ENCODE peak calls at places on chromosomes 4 and X, in nine cellular contexts. One of them, this sample, is unnamed.
A peak's percentile ranks its signal among the peaks of the same experiment; 100 is the strongest.

GRCh38 chr4:122099896-122100295 is 52.2 kb upstream of the BLTP1 start:
- DNase-seq in lung: no peak
- DNase-seq in omental fat pad: no peak
- DNase-seq in lower leg skin: no peak
- DNase-seq in GM20000: no peak
- DNase-seq in suprapubic skin: no peak
- DNase-seq in neural progenitor cell: no peak
- DNase-seq in nephron progenitor cell: no peak
- DNase-seq in GM12878: no peak
- DNase-seq in this sample: no peak

GRCh38 chrX:100445593-100445992 is 35.5 kb upstream of the PCDH19 start:
- DNase-seq in lung: no peak
- DNase-seq in omental fat pad: no peak
- DNase-seq in lower leg skin: no peak
- DNase-seq in GM20000: no peak
- DNase-seq in suprapubic skin: no peak
- DNase-seq in neural progenitor cell: no peak
- DNase-seq in nephron progenitor cell: no peak
- DNase-seq in GM12878: no peak
- DNase-seq in this sample: no peak

GRCh38 chrX:140822184-140822583 is 112.6 kb downstream of the LINC00632 start:
- DNase-seq in lung: no peak
- DNase-seq in omental fat pad: no peak
- DNase-seq in lower leg skin: no peak
- DNase-seq in GM20000: no peak
- DNase-seq in suprapubic skin: no peak
- DNase-seq in neural progenitor cell: no peak
- DNase-seq in nephron progenitor cell: no peak
- DNase-seq in GM12878: no peak
- DNase-seq in this sample: no peak

GRCh38 chrX:128634754-128635153 is 582.6 kb upstream of the ACTRT1 start:
- DNase-seq in lung: no peak
- DNase-seq in omental fat pad: no peak
- DNase-seq in lower leg skin: no peak
- DNase-seq in GM20000: no peak
- DNase-seq in suprapubic skin: no peak
- DNase-seq in neural progenitor cell: no peak
- DNase-seq in nephron progenitor cell: no peak
- DNase-seq in GM12878: no peak
- DNase-seq in this sample: no peak

GRCh38 chrX:136880452-136881013 is at the start of gene RBMX:
- DNase-seq in lung: peak; percentile 93
- DNase-seq in omental fat pad: peak; percentile 75
- DNase-seq in lower leg skin: peak; percentile 93
- DNase-seq in GM20000: peak; percentile 79
- DNase-seq in suprapubic skin: peak; percentile 88
- DNase-seq in neural progenitor cell: peak; percentile 93
- DNase-seq in nephron progenitor cell: peak; percentile 90
- DNase-seq in GM12878: peak; percentile 83
- DNase-seq in this sample: peak; percentile 91

GRCh38 chr4:114277690-114278089 is 298.2 kb upstream of the ARSJ start:
- DNase-seq in lung: no peak
- DNase-seq in omental fat pad: no peak
- DNase-seq in lower leg skin: no peak
- DNase-seq in GM20000: no peak
- DNase-seq in suprapubic skin: no peak
- DNase-seq in neural progenitor cell: no peak
- DNase-seq in nephron progenitor cell: no peak
- DNase-seq in GM12878: no peak
- DNase-seq in this sample: no peak

GRCh38 chr4:1532549-1533395 is 126.5 kb upstream of the NKX1-1 start:
- DNase-seq in lung: no peak
- DNase-seq in omental fat pad: no peak
- DNase-seq in lower leg skin: no peak
- DNase-seq in GM20000: no peak
- DNase-seq in suprapubic skin: no peak
- DNase-seq in neural progenitor cell: no peak
- DNase-seq in nephron progenitor cell: no peak
- DNase-seq in GM12878: no peak
- DNase-seq in this sample: no peak

GRCh38 chrX:11944486-11944885 is 186.4 kb downstream of the MSL3 start:
- DNase-seq in lung: no peak
- DNase-seq in omental fat pad: no peak
- DNase-seq in lower leg skin: no peak
- DNase-seq in GM20000: peak; percentile 13
- DNase-seq in suprapubic skin: no peak
- DNase-seq in neural progenitor cell: peak; percentile 57
- DNase-seq in nephron progenitor cell: peak; percentile 36
- DNase-seq in GM12878: no peak
- DNase-seq in this sample: peak; percentile 39

GRCh38 chr4:86960557-86960959 is 25.7 kb downstream of the AFF1 start:
- DNase-seq in lung: no peak
- DNase-seq in omental fat pad: no peak
- DNase-seq in lower leg skin: no peak
- DNase-seq in GM20000: no peak
- DNase-seq in suprapubic skin: no peak
- DNase-seq in neural progenitor cell: peak; percentile 55
- DNase-seq in nephron progenitor cell: peak; percentile 14
- DNase-seq in GM12878: no peak
- DNase-seq in this sample: peak; percentile 24

GRCh38 chr4:101242441-101242840 is 104.9 kb downstream of the PPP3CA start:
- DNase-seq in lung: no peak
- DNase-seq in omental fat pad: no peak
- DNase-seq in lower leg skin: no peak
- DNase-seq in GM20000: no peak
- DNase-seq in suprapubic skin: no peak
- DNase-seq in neural progenitor cell: no peak
- DNase-seq in nephron progenitor cell: no peak
- DNase-seq in GM12878: no peak
- DNase-seq in this sample: no peak

GRCh38 chr4:155809835-155810234 is 51.0 kb downstream of the GUCY1B1 start:
- DNase-seq in lung: no peak
- DNase-seq in omental fat pad: no peak
- DNase-seq in lower leg skin: no peak
- DNase-seq in GM20000: peak; percentile 58
- DNase-seq in suprapubic skin: no peak
- DNase-seq in neural progenitor cell: peak; percentile 77
- DNase-seq in nephron progenitor cell: no peak
- DNase-seq in GM12878: peak; percentile 55
- DNase-seq in this sample: peak; percentile 61

GRCh38 chr4:153257151-153257620 is 52.9 kb downstream of the TRIM2 start:
- DNase-seq in lung: no peak
- DNase-seq in omental fat pad: no peak
- DNase-seq in lower leg skin: no peak
- DNase-seq in GM20000: peak; percentile 51
- DNase-seq in suprapubic skin: no peak
- DNase-seq in neural progenitor cell: peak; percentile 85
- DNase-seq in nephron progenitor cell: peak; percentile 47
- DNase-seq in GM12878: no peak
- DNase-seq in this sample: no peak

GRCh38 chr4:36363024-36363423 is 81.6 kb downstream of the DTHD1 start:
- DNase-seq in lung: no peak
- DNase-seq in omental fat pad: no peak
- DNase-seq in lower leg skin: no peak
- DNase-seq in GM20000: no peak
- DNase-seq in suprapubic skin: no peak
- DNase-seq in neural progenitor cell: no peak
- DNase-seq in nephron progenitor cell: no peak
- DNase-seq in GM12878: no peak
- DNase-seq in this sample: no peak

GRCh38 chr4:81214518-81215218 is 354 bp downstream of the PRKG2 start:
- DNase-seq in lung: peak; percentile 38
- DNase-seq in omental fat pad: no peak
- DNase-seq in lower leg skin: no peak
- DNase-seq in GM20000: no peak
- DNase-seq in suprapubic skin: no peak
- DNase-seq in neural progenitor cell: peak; percentile 74
- DNase-seq in nephron progenitor cell: peak; percentile 65
- DNase-seq in GM12878: no peak
- DNase-seq in this sample: no peak

GRCh38 chr4:20249333-20249732 is 2.4 kb upstream of the SLIT2 start:
- DNase-seq in lung: no peak
- DNase-seq in omental fat pad: no peak
- DNase-seq in lower leg skin: no peak
- DNase-seq in GM20000: no peak
- DNase-seq in suprapubic skin: no peak
- DNase-seq in neural progenitor cell: peak; percentile 25
- DNase-seq in nephron progenitor cell: no peak
- DNase-seq in GM12878: no peak
- DNase-seq in this sample: no peak

GRCh38 chrX:69128573-69128972 is 36.7 kb downstream of the PJA1 start:
- DNase-seq in lung: no peak
- DNase-seq in omental fat pad: no peak
- DNase-seq in lower leg skin: no peak
- DNase-seq in GM20000: no peak
- DNase-seq in suprapubic skin: no peak
- DNase-seq in neural progenitor cell: peak; percentile 60
- DNase-seq in nephron progenitor cell: peak; percentile 70
- DNase-seq in GM12878: no peak
- DNase-seq in this sample: no peak

GRCh38 chr4:111070390-111070789 is 447.5 kb upstream of the PITX2 start:
- DNase-seq in lung: no peak
- DNase-seq in omental fat pad: no peak
- DNase-seq in lower leg skin: no peak
- DNase-seq in GM20000: no peak
- DNase-seq in suprapubic skin: no peak
- DNase-seq in neural progenitor cell: no peak
- DNase-seq in nephron progenitor cell: no peak
- DNase-seq in GM12878: no peak
- DNase-seq in this sample: no peak

GRCh38 chr4:37455301-37456062 is 210.9 kb downstream of the NWD2 start:
- DNase-seq in lung: peak; percentile 36
- DNase-seq in omental fat pad: no peak
- DNase-seq in lower leg skin: no peak
- DNase-seq in GM20000: no peak
- DNase-seq in suprapubic skin: no peak
- DNase-seq in neural progenitor cell: no peak
- DNase-seq in nephron progenitor cell: no peak
- DNase-seq in GM12878: no peak
- DNase-seq in this sample: peak; percentile 58

GRCh38 chr4:5996641-5997040 is 21.6 kb downstream of the C4orf50 start:
- DNase-seq in lung: no peak
- DNase-seq in omental fat pad: no peak
- DNase-seq in lower leg skin: no peak
- DNase-seq in GM20000: no peak
- DNase-seq in suprapubic skin: peak; percentile 37
- DNase-seq in neural progenitor cell: no peak
- DNase-seq in nephron progenitor cell: no peak
- DNase-seq in GM12878: no peak
- DNase-seq in this sample: no peak

GRCh38 chrX:67545772-67546495 is 2.1 kb downstream of the AR start:
- DNase-seq in lung: no peak
- DNase-seq in omental fat pad: no peak
- DNase-seq in lower leg skin: no peak
- DNase-seq in GM20000: no peak
- DNase-seq in suprapubic skin: peak; percentile 60
- DNase-seq in neural progenitor cell: peak; percentile 49
- DNase-seq in nephron progenitor cell: peak; percentile 40
- DNase-seq in GM12878: no peak
- DNase-seq in this sample: no peak

GRCh38 chrX:53074987-53075386 is 7.2 kb upstream of the TSPYL2 start:
- DNase-seq in lung: no peak
- DNase-seq in omental fat pad: no peak
- DNase-seq in lower leg skin: no peak
- DNase-seq in GM20000: no peak
- DNase-seq in suprapubic skin: peak; percentile 21
- DNase-seq in neural progenitor cell: peak; percentile 8
- DNase-seq in nephron progenitor cell: no peak
- DNase-seq in GM12878: no peak
- DNase-seq in this sample: no peak
- TF ChIP-seq CTCF in lung: no peak
- TF ChIP-seq CTCF in omental fat pad: no peak
- TF ChIP-seq CTCF in lower leg skin: no peak
- TF ChIP-seq CTCF in GM20000: no peak
- TF ChIP-seq CTCF in suprapubic skin: no peak
- TF ChIP-seq CTCF in neural progenitor cell: no peak
- TF ChIP-seq CTCF in nephron progenitor cell: no peak
- TF ChIP-seq CTCF in GM12878: no peak
- TF ChIP-seq CTCF in this sample: no peak

GRCh38 chr4:141912831-141913230 is 276.4 kb downstream of the IL15 start:
- DNase-seq in lung: no peak
- DNase-seq in omental fat pad: no peak
- DNase-seq in lower leg skin: no peak
- DNase-seq in GM20000: no peak
- DNase-seq in suprapubic skin: no peak
- DNase-seq in neural progenitor cell: no peak
- DNase-seq in nephron progenitor cell: no peak
- DNase-seq in GM12878: no peak
- DNase-seq in this sample: no peak
- TF ChIP-seq CTCF in lung: no peak
- TF ChIP-seq CTCF in omental fat pad: no peak
- TF ChIP-seq CTCF in lower leg skin: no peak
- TF ChIP-seq CTCF in GM20000: no peak
- TF ChIP-seq CTCF in suprapubic skin: no peak
- TF ChIP-seq CTCF in neural progenitor cell: no peak
- TF ChIP-seq CTCF in nephron progenitor cell: no peak
- TF ChIP-seq CTCF in GM12878: no peak
- TF ChIP-seq CTCF in this sample: no peak

GRCh38 chrX:78838709-78839108 is 91.2 kb downstream of the LPAR4 start:
- DNase-seq in lung: no peak
- DNase-seq in omental fat pad: no peak
- DNase-seq in lower leg skin: no peak
- DNase-seq in GM20000: no peak
- DNase-seq in suprapubic skin: no peak
- DNase-seq in neural progenitor cell: no peak
- DNase-seq in nephron progenitor cell: no peak
- DNase-seq in GM12878: no peak
- DNase-seq in this sample: no peak
- TF ChIP-seq CTCF in lung: no peak
- TF ChIP-seq CTCF in omental fat pad: no peak
- TF ChIP-seq CTCF in lower leg skin: no peak
- TF ChIP-seq CTCF in GM20000: no peak
- TF ChIP-seq CTCF in suprapubic skin: no peak
- TF ChIP-seq CTCF in neural progenitor cell: no peak
- TF ChIP-seq CTCF in nephron progenitor cell: no peak
- TF ChIP-seq CTCF in GM12878: no peak
- TF ChIP-seq CTCF in this sample: no peak

DNA sequence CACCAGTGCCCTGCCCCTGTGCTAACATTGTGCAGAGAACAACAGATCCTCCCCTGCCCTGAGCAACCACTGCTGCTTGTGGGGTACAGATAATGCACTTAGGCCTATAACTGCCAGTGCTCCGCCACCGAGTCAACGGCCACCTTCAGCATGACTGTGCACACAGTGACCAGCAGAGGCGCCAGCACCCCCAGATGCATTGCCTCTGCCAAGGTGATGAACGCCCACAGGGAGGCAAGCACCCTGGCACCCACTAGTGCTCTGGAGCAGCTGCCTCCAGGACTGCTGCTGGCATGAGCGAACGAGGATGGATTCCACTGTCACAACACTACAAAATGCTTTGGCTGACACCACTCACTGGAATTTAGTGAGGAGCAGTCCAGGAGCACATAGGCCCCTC is 38.2 kb downstream of the SPIN2B start:
- DNase-seq in lung: no peak
- DNase-seq in omental fat pad: no peak
- DNase-seq in lower leg skin: no peak
- DNase-seq in GM20000: no peak
- DNase-seq in suprapubic skin: no peak
- DNase-seq in neural progenitor cell: no peak
- DNase-seq in nephron progenitor cell: no peak
- DNase-seq in GM12878: no peak
- DNase-seq in this sample: no peak
- TF ChIP-seq CTCF in lung: no peak
- TF ChIP-seq CTCF in omental fat pad: no peak
- TF ChIP-seq CTCF in lower leg skin: no peak
- TF ChIP-seq CTCF in GM20000: no peak
- TF ChIP-seq CTCF in suprapubic skin: no peak
- TF ChIP-seq CTCF in neural progenitor cell: no peak
- TF ChIP-seq CTCF in nephron progenitor cell: no peak
- TF ChIP-seq CTCF in GM12878: no peak
- TF ChIP-seq CTCF in this sample: no peak

This sample was measured in Caco-2.